ENCODE peak calls at places on chromosomes 1 and 21, in nine cellular contexts. A is WTC11, H is activated B cell treated with CpG ODN at 0.5 μM for 24 hours, B is GM06990, Z is type B pancreatic cell, N is AG09309, I is GM13977, E is osteocyte, F is MM.1S. L is an unnamed sample.

GRCh38 chr1:98034505-98034904 is 113.7 kb upstream of the DPYD start:
- DNase-seq in Z (no peak), N (no peak), F (no peak), E (no peak), A (no peak), I (no peak), H (no peak), B (no peak), L (no peak)

GRCh38 chr1:105608713-105609112 is 1447.8 kb upstream of the PRMT6 start:
- DNase-seq in B (no peak), A (no peak), F (peak; percentile 26), Z (no peak), I (no peak), E (no peak), N (no peak), H (no peak), L (no peak)

GRCh38 chr1:95650631-95651030 is 416.6 kb downstream of the RWDD3 start:
- DNase-seq in E (no peak), A (no peak), N (no peak), Z (no peak), F (no peak), B (no peak), I (no peak), H (no peak), L (no peak)

GRCh38 chr1:187300093-187300492 is 471.3 kb downstream of the PLA2G4A start:
- DNase-seq in I (no peak), E (no peak), Z (no peak), H (no peak), B (no peak), F (no peak), N (no peak), A (no peak), L (no peak)

GRCh38 chr1:153679337-153680119 is 1.0 kb downstream of the NPR1 start:
- DNase-seq in N (no peak), A (peak; percentile 30), H (peak; percentile 44), B (peak; percentile 27), F (no peak), Z (no peak), E (no peak), I (peak; percentile 52), L (no peak)

GRCh38 chr1:46747683-46748288 is 28.9 kb upstream of the EFCAB14 start:
- DNase-seq in F (peak; percentile 31), B (no peak), Z (no peak), N (no peak), I (peak; percentile 13), A (peak; percentile 68), E (no peak), H (no peak), L (no peak)

GRCh38 chr1:152042030-152042429 is 5.2 kb upstream of the S100A11 start:
- DNase-seq in E (no peak), Z (no peak), N (no peak), F (no peak), A (no peak), B (no peak), I (no peak), H (no peak), L (no peak)

GRCh38 chr1:149843302-149844041 is 55.9 kb upstream of the BOLA1 start:
- DNase-seq in I (no peak), F (peak; percentile 48), E (no peak), H (no peak), Z (no peak), N (no peak), B (no peak), A (no peak), L (no peak)

GRCh38 chr1:116157096-116157495 is 45.9 kb downstream of the MAB21L3 start:
- DNase-seq in N (no peak), Z (no peak), B (no peak), A (no peak), I (no peak), H (no peak), E (peak; percentile 46), F (no peak), L (no peak)

GRCh38 chr1:161225534-161226319 is at the start of gene TOMM40L:
- DNase-seq in A (peak; percentile 88), E (peak; percentile 95), Z (peak; percentile 86), B (peak; percentile 84), H (peak; percentile 65), N (peak; percentile 100), F (peak; percentile 100), I (peak; percentile 94), L (peak; percentile 76)

GRCh38 chr1:156705918-156706646 is 699 bp upstream of the CRABP2 start:
- DNase-seq in N (no peak), A (peak; percentile 94), I (peak; percentile 85), E (peak; percentile 91), Z (peak; percentile 93), H (peak; percentile 62), F (peak; percentile 39), B (peak; percentile 63), L (peak; percentile 84)

GRCh38 chr1:61287014-61287413 is 204.7 kb downstream of the NFIA start:
- DNase-seq in H (no peak), Z (no peak), N (no peak), A (no peak), B (no peak), F (no peak), E (no peak), I (no peak), L (no peak)

GRCh38 chr21:22575165-22575584 is 1577.0 kb downstream of the NCAM2 start:
- DNase-seq in F (peak; percentile 48), H (no peak), Z (no peak), B (no peak), E (no peak), A (peak; percentile 25), N (no peak), I (no peak), L (no peak)

GRCh38 chr1:240092301-240093119 is 827 bp downstream of the FMN2 start:
- DNase-seq in B (no peak), I (peak; percentile 30), Z (peak; percentile 71), H (no peak), E (peak; percentile 89), N (no peak), A (peak; percentile 31), F (no peak), L (no peak)

GRCh38 chr1:189429610-189430009 is 1048.1 kb downstream of the BRINP3 start:
- DNase-seq in B (no peak), A (no peak), E (no peak), N (no peak), I (peak; percentile 15), H (no peak), Z (no peak), F (peak; percentile 55), L (no peak)
- TF ChIP-seq CTCF in B (peak; percentile 53), A (peak; percentile 68), E (peak; percentile 48), N (no peak), I (peak; percentile 63), H (no peak), Z (peak; percentile 72), F (peak; percentile 82), L (no peak)

GRCh38 chr1:212980123-212980800 is 29.9 kb downstream of the VASH2 start:
- DNase-seq in N (no peak), Z (no peak), B (no peak), E (peak; percentile 70), F (no peak), I (no peak), A (peak; percentile 39), H (no peak), L (no peak)
- TF ChIP-seq CTCF in N (no peak), Z (no peak), B (peak; percentile 36), E (no peak), F (no peak), I (peak; percentile 22), A (no peak), H (no peak), L (no peak)

DNA sequence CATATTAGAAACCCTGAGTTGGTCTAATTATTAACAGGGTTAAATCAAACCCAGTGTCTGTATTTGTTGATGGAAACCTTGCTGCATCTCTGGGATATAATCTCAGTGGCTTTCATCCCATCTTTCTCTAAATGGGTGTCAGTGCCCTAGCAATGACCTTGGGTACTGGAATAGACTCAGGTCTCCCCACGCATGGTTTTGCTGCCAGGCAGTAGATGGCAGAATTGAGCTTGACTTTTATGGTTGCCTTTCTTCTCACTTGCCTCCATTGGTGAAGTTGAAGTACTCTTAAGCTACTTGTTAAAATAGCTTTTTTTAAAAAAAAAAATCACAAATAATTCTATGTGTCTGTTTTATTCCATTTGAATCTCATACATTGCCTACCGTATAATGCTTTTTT is 81.8 kb upstream of the HMCN1 start:
- DNase-seq in I (no peak), N (no peak), E (no peak), Z (no peak), H (no peak), B (no peak), F (peak; percentile 21), A (no peak), L (no peak)
- TF ChIP-seq CTCF in I (peak; percentile 26), N (peak; percentile 13), E (peak; percentile 9), Z (no peak), H (no peak), B (peak; percentile 36), F (peak; percentile 47), A (no peak), L (no peak)

GRCh38 chr1:221741971-221742554 is at the start of gene DUSP10:
- DNase-seq in H (peak; percentile 94), I (peak; percentile 98), N (peak; percentile 99), A (peak; percentile 99), E (peak; percentile 99), F (peak; percentile 100), B (peak; percentile 99), Z (peak; percentile 97), L (peak; percentile 96)

GRCh38 chr1:221741364-221741970 is 422 bp downstream of the DUSP10 start:
- DNase-seq in F (no peak), E (no peak), I (peak; percentile 22), N (no peak), A (peak; percentile 17), B (no peak), H (peak; percentile 25), Z (no peak), L (no peak)

GRCh38 chr1:221743416-221744208 is 1.7 kb upstream of the DUSP10 start:
- DNase-seq in F (no peak), N (no peak), H (no peak), A (no peak), Z (no peak), I (peak; percentile 56), E (no peak), B (peak; percentile 43), L (no peak)

GRCh38 chr1:221740941-221741363 is 937 bp downstream of the DUSP10 start:
- DNase-seq in Z (no peak), F (no peak), A (no peak), I (no peak), N (no peak), E (no peak), B (no peak), H (no peak), L (no peak)

DNA sequence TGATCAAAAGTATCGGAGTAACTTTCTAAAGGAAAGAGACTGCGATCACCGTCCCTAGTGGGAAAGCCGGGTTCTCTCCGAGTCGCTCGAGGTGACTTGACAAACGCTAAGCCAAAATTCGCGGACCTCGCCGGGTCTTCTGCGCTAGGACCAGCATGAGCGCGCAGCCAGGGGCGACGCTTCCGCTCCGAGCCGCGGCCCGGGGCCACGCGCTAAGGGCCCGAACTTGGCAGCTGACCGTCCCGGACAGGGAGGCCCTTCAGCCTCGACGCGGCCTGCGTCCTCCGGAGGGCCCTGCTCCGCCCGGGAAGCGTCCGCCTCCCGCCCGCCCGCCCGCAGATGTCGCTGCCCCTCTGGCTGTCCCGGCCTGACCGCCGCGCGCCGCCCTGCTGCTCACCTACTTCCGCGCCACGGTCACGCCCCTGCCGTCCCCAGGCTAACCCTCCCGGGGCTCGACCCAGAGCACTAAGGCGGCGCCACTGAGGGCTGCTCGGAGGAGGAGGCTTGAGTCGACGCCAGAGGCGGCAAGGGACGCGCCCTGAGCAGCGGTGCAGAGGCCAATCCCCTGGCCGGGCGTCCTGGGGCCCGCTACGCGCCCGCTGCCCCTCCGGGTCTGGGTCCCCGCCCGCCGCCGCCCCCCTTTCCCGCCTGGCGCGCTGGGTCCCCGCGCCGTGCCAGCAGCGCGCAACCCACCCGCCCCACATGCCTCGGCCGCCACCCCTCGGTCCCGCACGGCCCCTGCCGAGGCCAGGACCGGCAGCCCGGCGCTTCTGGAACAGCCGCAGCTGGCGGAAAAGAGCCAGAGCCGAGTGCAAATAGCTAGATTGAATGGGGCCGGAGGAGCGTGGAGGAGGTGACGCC is 896 bp upstream of the DUSP10 start:
- DNase-seq in I (peak; percentile 79), B (peak; percentile 85), E (peak; percentile 88), N (no peak), A (peak; percentile 78), F (peak; percentile 89), H (peak; percentile 82), Z (peak; percentile 82), L (no peak)
- TF ChIP-seq CTCF in I (peak; percentile 38), B (peak; percentile 21), E (peak; percentile 44), N (no peak), A (no peak), F (no peak), H (no peak), Z (peak; percentile 23), L (no peak)